ENCODE peak calls at places on chromosomes 6 and 20, in six cellular contexts. Y, O, M, G, H and Z are unnamed samples.

GRCh38 chr6:139402935-139403386 is 28.5 kb upstream of the CITED2 start:
- ATAC-seq in O (no peak), H (no peak), M (no peak), Y (no peak), G (peak; percentile 72), Z (peak; percentile 88)

GRCh38 chr6:151260191-151260590 is 20.4 kb downstream of the AKAP12 start:
- ATAC-seq in H (peak; percentile 43), M (peak; percentile 19), G (peak; percentile 25), O (no peak), Y (no peak), Z (no peak)

GRCh38 chr6:48985025-48985424 is 478.0 kb downstream of the MMUT start:
- ATAC-seq in M (no peak), Y (no peak), H (no peak), O (no peak), G (no peak), Z (no peak)

GRCh38 chr6:81439417-81439816 is 313.1 kb downstream of the TENT5A start:
- ATAC-seq in G (no peak), M (no peak), O (no peak), Y (no peak), H (no peak), Z (no peak)

GRCh38 chr20:17568972-17569471 is 853 bp upstream of the DSTN start:
- ATAC-seq in H (peak; percentile 73), O (peak; percentile 80), Y (peak; percentile 14), G (peak; percentile 89), M (peak; percentile 78), Z (peak; percentile 89)

GRCh38 chr6:38176797-38177751 is 357.5 kb downstream of the ZFAND3 start:
- ATAC-seq in M (no peak), Y (peak; percentile 47), H (peak; percentile 89), O (no peak), G (no peak), Z (no peak)

GRCh38 chr6:137903933-137904821 is 37.1 kb downstream of the TNFAIP3 start:
- ATAC-seq in Y (peak; percentile 84), O (no peak), H (peak; percentile 81), M (no peak), G (no peak), Z (no peak)

GRCh38 chr6:37851997-37852524 is 32.5 kb downstream of the ZFAND3 start:
- ATAC-seq in G (no peak), Y (peak; percentile 30), H (no peak), O (no peak), M (no peak), Z (no peak)

GRCh38 chr6:115363379-115363778 is 697.3 kb downstream of the FRK start:
- ATAC-seq in G (no peak), H (no peak), O (no peak), M (no peak), Y (no peak), Z (no peak)

GRCh38 chr6:152160346-152160745 is 352.9 kb downstream of the ESR1 start:
- ATAC-seq in H (no peak), G (no peak), M (no peak), O (peak; percentile 60), Y (no peak), Z (no peak)

GRCh38 chr6:16922282-16922681 is 161.0 kb upstream of the ATXN1 start:
- ATAC-seq in G (no peak), H (peak; percentile 28), O (no peak), Y (no peak), M (no peak), Z (no peak)

GRCh38 chr6:33078919-33079521 is 3.2 kb downstream of the HLA-DPB1 start:
- ATAC-seq in G (no peak), H (no peak), Y (no peak), O (no peak), M (no peak), Z (no peak)
- TF ChIP-seq POLR2AphosphoS5 in G (no peak), H (no peak), Y (no peak), O (no peak), M (no peak), Z (no peak)

GRCh38 chr20:62887147-62887859 is 25.7 kb upstream of the TCFL5 start:
- ATAC-seq in G (peak; percentile 22), O (peak; percentile 28), M (no peak), H (peak; percentile 10), Y (peak; percentile 75), Z (peak; percentile 82)
- H3K4me3 ChIP-seq in G (no peak overlapping the region), O (no peak overlapping the region), M (no peak overlapping the region), H (no peak overlapping the region), Y (no peak overlapping the region), Z (no peak overlapping the region)

GRCh38 chr6:56368484-56368883 is 121.1 kb upstream of the COL21A1 start:
- ATAC-seq in H (no peak), Y (no peak), O (no peak), G (no peak), M (no peak), Z (no peak)
- H3K4me1 ChIP-seq in H (peaks cover 76% of the 10 kb centered on the region), Y (no peaks in the 10 kb centered on the region), O (peaks cover 7% of the 10 kb centered on the region), G (peaks cover 45% of the 10 kb centered on the region), M (peaks cover 18% of the 10 kb centered on the region), Z (peaks cover 23% of the 10 kb centered on the region)

DNA sequence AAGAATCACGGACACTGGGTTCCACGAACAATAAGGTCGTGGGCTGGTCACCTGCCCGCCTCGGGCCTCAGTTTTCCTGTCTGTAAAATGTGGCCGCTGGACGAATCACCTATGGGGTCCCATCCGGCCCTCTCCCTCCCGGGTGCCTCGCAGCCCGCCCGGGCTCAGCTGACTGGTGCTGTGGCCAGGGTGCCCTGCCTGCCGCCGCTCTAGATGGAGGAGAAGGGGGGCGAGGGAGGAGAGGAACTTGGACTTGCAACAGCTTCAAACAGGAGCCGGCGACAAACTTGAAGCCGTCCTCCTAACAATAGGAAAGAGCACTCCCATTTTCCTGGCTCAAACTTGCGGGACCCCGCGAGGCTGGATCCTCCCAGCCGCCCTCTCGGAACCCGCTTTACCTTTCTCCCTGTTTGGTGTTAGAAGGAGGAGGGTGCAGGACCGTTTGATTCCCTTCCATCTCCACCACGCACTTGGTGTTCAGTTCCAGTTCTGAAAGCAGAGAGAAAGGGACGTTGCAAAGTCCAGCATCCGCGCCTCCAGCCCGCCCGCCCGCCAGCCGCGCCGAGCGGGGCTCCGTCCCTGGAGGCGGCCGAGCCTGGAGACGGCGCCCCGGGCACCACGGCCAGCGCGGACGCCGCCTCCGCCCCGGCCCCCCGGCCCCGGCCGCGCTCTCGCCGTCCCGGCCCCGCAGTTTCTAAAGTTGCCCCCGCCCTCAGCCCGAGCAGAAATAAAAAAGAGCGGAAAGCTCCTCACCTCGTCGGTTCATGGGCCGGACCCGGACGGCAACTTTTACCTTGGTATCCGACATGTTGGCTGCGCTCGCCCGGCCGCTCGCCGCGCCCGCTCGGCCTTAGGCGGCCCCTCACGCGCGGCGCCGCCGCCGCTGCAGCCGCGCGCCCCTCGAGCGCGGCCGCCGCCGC is 519 bp downstream of the KIF13A start:
- ATAC-seq in Y (peak; percentile 52), M (peak; percentile 52), O (peak; percentile 67), H (peak; percentile 72), G (peak; percentile 60), Z (peak; percentile 42)
- TF ChIP-seq POLR2AphosphoS5 in Y (no peak), M (no peak), O (no peak), H (peak; percentile 51), G (peak; percentile 35), Z (no peak)

GRCh38 chr6:21220271-21220987 is 373.1 kb upstream of the SOX4 start:
- ATAC-seq in Y (no peak), G (no peak), O (no peak), M (no peak), H (no peak), Z (no peak)

GRCh38 chr6:21219241-21219640 is 374.3 kb upstream of the SOX4 start:
- ATAC-seq in Y (no peak), G (no peak), O (no peak), M (no peak), H (no peak), Z (no peak)

GRCh38 chr6:21214738-21215448 is 378.7 kb upstream of the SOX4 start:
- ATAC-seq in M (no peak), O (no peak), H (no peak), Y (no peak), G (no peak), Z (no peak)

GRCh38 chr6:21219856-21220255 is 373.7 kb upstream of the SOX4 start:
- ATAC-seq in H (no peak), Y (no peak), O (no peak), M (no peak), G (no peak), Z (no peak)
- H3K4me3 ChIP-seq in H (no peak overlapping the region), Y (no peak overlapping the region), O (no peak overlapping the region), M (no peak overlapping the region), G (no peak overlapping the region), Z (no peak overlapping the region)

GRCh38 chr20:31542963-31543362 is 28.7 kb downstream of the HM13 start:
- ATAC-seq in O (no peak), Y (no peak), G (no peak), M (no peak), H (no peak), Z (no peak)
- H3K4me1 ChIP-seq in O (no peaks in the 10 kb centered on the region), Y (peaks cover 13% of the 10 kb centered on the region), G (peaks cover 10% of the 10 kb centered on the region), M (peaks cover 33% of the 10 kb centered on the region), H (peaks cover 11% of the 10 kb centered on the region), Z (peaks cover 3% of the 10 kb centered on the region)

DNA sequence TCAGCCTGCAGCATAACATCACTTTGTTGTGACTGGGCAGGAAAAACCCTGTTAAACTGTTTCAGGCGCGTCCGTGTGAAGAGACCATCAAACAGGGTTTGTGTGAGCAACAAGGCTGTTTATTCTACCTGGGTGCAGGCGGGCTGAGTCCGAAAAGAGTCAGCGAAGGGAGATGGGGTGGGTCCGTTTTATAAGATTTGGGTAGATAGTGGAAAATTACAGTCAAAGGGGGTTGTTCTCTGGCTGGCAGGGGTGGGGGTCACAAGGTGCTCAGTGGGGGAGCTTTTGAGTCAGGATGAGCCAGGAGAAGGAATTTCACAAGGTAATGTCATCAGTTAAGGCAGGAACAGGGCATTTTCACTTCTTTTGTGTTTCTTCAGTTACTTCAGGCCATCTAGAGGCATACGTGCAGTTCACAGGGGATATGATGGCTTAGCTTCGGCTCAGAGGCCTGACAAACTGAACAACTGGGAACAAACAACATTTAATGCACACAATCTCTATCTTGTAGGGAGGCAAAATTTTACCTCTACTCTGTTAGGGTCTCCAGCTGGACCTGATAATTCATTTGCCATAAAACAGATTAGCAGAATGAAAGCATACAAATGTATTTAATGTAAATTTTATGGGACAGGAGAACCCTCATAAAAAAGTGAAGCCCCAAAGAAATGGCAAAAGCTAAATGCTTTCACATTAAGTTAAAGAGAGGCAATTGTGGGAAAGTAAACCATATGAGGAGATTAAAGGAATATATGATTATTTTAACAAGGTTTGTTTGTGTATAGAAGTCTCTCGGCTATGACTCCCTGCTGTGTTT is 58.3 kb upstream of the HFE start:
- ATAC-seq in M (no peak), Y (no peak), O (no peak), H (no peak), G (no peak), Z (no peak)
- TF ChIP-seq POLR2AphosphoS5 in M (no peak), Y (peak; percentile 77), O (no peak), H (no peak), G (no peak), Z (no peak)

DNA sequence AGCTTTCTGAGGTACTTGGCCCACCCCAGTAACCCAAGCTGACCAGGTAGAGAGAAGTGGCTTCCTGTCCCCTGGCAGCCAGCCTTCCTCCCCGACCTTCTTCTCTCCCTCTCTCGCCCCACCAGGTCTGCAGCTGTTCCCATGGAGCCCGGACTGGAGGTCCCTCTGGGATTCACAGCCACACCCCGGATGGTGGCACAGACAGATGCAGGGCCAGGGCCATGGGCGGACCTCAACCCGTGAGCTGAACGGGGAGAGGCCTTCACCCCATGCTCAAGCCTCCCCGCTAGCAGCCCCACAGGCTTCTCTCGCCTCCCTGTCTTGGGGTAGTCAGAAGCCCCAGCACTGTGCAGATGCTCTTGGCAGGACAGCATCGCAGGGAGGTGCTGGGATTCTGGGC is 41.3 kb downstream of the CPXM1 start:
- ATAC-seq in M (no peak), Y (no peak), H (no peak), G (no peak), O (no peak), Z (no peak)
- H3K4me3 ChIP-seq in M (no peak overlapping the region), Y (no peak overlapping the region), H (no peak overlapping the region), G (no peak overlapping the region), O (no peak overlapping the region), Z (no peak overlapping the region)